ENCODE peak calls at places on chromosomes 1 and 21, in eight cellular contexts. One of them, this sample, is unnamed.

GRCh38 chr21:26506951-26507350 is 66.1 kb downstream of the CYYR1 start:
- DNase-seq in upper lobe of left lung: no peak
- DNase-seq in B cell: no peak
- DNase-seq in neural crest cell: no peak
- DNase-seq in SK-N-SH: no peak
- DNase-seq in Calu3: no peak
- DNase-seq in WTC11: no peak
- DNase-seq in A549: no peak
- DNase-seq in this sample: no peak

GRCh38 chr1:112852934-112853333 is 103.1 kb downstream of the SLC16A1 start:
- DNase-seq in upper lobe of left lung: no peak
- DNase-seq in B cell: no peak
- DNase-seq in neural crest cell: no peak
- DNase-seq in SK-N-SH: no peak
- DNase-seq in Calu3: no peak
- DNase-seq in WTC11: no peak
- DNase-seq in A549: no peak
- DNase-seq in this sample: no peak

GRCh38 chr1:83839566-83840173 is 159.3 kb downstream of the TTLL7 start:
- DNase-seq in upper lobe of left lung: no peak
- DNase-seq in B cell: no peak
- DNase-seq in neural crest cell: no peak
- DNase-seq in SK-N-SH: no peak
- DNase-seq in Calu3: no peak
- DNase-seq in WTC11: no peak
- DNase-seq in A549: no peak
- DNase-seq in this sample: no peak

GRCh38 chr1:213989740-213990472 is 2.1 kb downstream of the PROX1 start:
- DNase-seq in upper lobe of left lung: no peak
- DNase-seq in B cell: no peak
- DNase-seq in neural crest cell: no peak
- DNase-seq in SK-N-SH: no peak
- DNase-seq in Calu3: no peak
- DNase-seq in WTC11: no peak
- DNase-seq in A549: no peak
- DNase-seq in this sample: no peak

GRCh38 chr1:91791691-91792392 is 94.1 kb downstream of the TGFBR3 start:
- DNase-seq in upper lobe of left lung: no peak
- DNase-seq in B cell: no peak
- DNase-seq in neural crest cell: no peak
- DNase-seq in SK-N-SH: no peak
- DNase-seq in Calu3: no peak
- DNase-seq in WTC11: no peak
- DNase-seq in A549: no peak
- DNase-seq in this sample: no peak

GRCh38 chr1:108609483-108610066 is 49.7 kb downstream of the EEIG2 start:
- DNase-seq in upper lobe of left lung: no peak
- DNase-seq in B cell: no peak
- DNase-seq in neural crest cell: no peak
- DNase-seq in SK-N-SH: no peak
- DNase-seq in Calu3: no peak
- DNase-seq in WTC11: no peak
- DNase-seq in A549: no peak
- DNase-seq in this sample: no peak

GRCh38 chr1:69898403-69898947 is 306.9 kb downstream of the LRRC40 start:
- DNase-seq in upper lobe of left lung: no peak
- DNase-seq in B cell: no peak
- DNase-seq in neural crest cell: no peak
- DNase-seq in SK-N-SH: peak
- DNase-seq in Calu3: no peak
- DNase-seq in WTC11: no peak
- DNase-seq in A549: no peak
- DNase-seq in this sample: no peak

GRCh38 chr1:232853994-232854532 is 48.8 kb downstream of the MAP10 start:
- DNase-seq in upper lobe of left lung: no peak
- DNase-seq in B cell: no peak
- DNase-seq in neural crest cell: no peak
- DNase-seq in SK-N-SH: no peak
- DNase-seq in Calu3: no peak
- DNase-seq in WTC11: no peak
- DNase-seq in A549: no peak
- DNase-seq in this sample: no peak

GRCh38 chr1:225746361-225747179 is 31.1 kb upstream of the SRP9 start:
- DNase-seq in upper lobe of left lung: peak
- DNase-seq in B cell: no peak
- DNase-seq in neural crest cell: no peak
- DNase-seq in SK-N-SH: no peak
- DNase-seq in Calu3: peak
- DNase-seq in WTC11: peak
- DNase-seq in A549: peak
- DNase-seq in this sample: peak
- TF ChIP-seq CTCF in upper lobe of left lung: no peak
- TF ChIP-seq CTCF in B cell: no peak
- TF ChIP-seq CTCF in neural crest cell: peak
- TF ChIP-seq CTCF in SK-N-SH: peak
- TF ChIP-seq CTCF in Calu3: no peak
- TF ChIP-seq CTCF in WTC11: no peak
- TF ChIP-seq CTCF in A549: no peak
- TF ChIP-seq CTCF in this sample: peak

DNA sequence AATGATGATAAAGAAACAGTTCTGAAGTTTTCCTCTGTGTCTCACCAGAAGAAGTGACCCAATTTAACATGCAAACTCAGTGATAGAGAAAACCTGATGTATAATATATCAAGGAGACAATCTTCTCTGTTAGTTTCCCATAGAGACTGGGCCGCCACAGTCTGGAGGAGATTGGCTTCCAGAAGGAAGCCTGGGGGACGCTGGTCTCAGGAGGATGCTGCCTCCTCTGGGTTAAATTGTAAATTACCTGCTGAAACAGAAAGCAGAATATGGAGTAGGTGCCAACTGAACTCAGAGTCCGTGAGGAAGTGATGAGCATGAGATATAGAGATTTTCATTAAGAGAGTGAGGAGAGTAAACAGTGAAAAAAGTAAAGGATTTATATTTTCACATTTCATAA is 15.8 kb downstream of the OR14I1 start:
- DNase-seq in upper lobe of left lung: no peak
- DNase-seq in B cell: peak
- DNase-seq in neural crest cell: no peak
- DNase-seq in SK-N-SH: peak
- DNase-seq in Calu3: peak
- DNase-seq in WTC11: no peak
- DNase-seq in A549: peak
- DNase-seq in this sample: no peak
- TF ChIP-seq CTCF in upper lobe of left lung: no peak
- TF ChIP-seq CTCF in B cell: peak
- TF ChIP-seq CTCF in neural crest cell: no peak
- TF ChIP-seq CTCF in SK-N-SH: peak
- TF ChIP-seq CTCF in Calu3: no peak
- TF ChIP-seq CTCF in WTC11: no peak
- TF ChIP-seq CTCF in A549: peak
- TF ChIP-seq CTCF in this sample: no peak

DNA sequence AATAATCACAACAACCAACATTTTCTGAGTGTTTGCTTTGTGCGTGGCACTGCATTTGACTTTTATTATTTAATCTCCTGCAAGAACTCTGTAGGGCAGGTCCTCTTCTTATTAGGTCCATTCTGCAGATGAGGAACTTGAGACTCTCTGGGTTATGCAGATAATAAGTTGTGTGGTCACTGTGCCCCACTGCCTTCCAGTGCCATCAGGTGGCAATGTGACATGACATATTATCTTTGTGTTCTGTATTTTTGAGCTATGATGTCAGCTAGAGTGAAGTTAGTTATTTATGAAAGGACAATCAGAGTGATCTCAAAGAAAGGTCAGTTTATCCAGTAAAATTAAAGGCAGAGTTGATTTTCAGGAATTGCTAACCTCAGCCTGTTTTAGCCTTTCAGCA is 196.0 kb downstream of the FMN2 start:
- DNase-seq in upper lobe of left lung: no peak
- DNase-seq in B cell: no peak
- DNase-seq in neural crest cell: no peak
- DNase-seq in SK-N-SH: no peak
- DNase-seq in Calu3: no peak
- DNase-seq in WTC11: no peak
- DNase-seq in A549: no peak
- DNase-seq in this sample: no peak
- TF ChIP-seq CTCF in upper lobe of left lung: no peak
- TF ChIP-seq CTCF in B cell: no peak
- TF ChIP-seq CTCF in neural crest cell: no peak
- TF ChIP-seq CTCF in SK-N-SH: peak
- TF ChIP-seq CTCF in Calu3: no peak
- TF ChIP-seq CTCF in WTC11: no peak
- TF ChIP-seq CTCF in A549: no peak
- TF ChIP-seq CTCF in this sample: no peak

DNA sequence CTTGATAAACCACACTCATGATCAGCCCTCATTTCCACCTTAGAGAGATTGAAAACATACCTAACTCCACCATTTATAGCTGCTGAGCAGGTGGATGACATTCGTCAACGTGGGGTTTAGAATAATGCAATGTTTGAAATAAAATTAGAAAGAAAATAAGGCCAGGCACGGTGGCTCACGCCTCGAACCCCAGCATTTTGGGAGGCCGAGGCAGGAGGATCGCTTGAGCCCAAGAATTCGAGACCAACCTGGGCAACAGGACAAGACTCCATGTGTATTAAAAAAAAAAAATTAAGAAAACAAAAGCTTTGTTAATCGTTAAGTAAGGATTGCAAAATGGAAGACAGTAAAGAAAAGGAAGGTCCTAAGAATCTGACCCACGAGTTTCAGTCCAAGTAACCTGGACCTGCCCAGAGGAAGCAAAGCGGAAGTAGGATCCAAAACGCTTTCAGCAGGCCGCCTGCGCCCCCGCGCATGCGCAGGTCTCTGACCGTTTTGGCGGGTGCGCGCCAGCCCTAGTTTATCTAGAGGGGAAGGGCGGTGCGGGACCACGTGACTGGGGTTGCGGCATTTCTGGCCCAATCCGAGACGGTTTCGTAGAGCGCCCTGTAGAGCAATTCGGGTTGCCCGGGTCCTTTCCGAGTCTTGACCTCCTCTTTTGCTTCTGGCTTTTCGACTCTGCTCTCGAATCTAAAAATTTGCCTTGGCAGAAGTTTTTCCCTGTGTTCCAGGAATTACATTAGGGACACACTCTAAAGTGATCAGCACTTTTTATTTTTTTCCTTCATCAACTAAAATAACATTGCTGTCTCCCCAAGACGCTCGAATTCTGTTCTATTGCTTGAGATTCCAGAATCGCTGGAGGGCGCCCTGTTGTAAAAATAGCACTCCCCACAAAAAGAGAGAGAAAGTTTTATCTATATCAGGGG is 22.5 kb downstream of the ANP32E start:
- DNase-seq in upper lobe of left lung: peak
- DNase-seq in B cell: peak
- DNase-seq in neural crest cell: peak
- DNase-seq in SK-N-SH: peak
- DNase-seq in Calu3: peak
- DNase-seq in WTC11: peak
- DNase-seq in A549: peak
- DNase-seq in this sample: peak
- TF ChIP-seq CTCF in upper lobe of left lung: no peak
- TF ChIP-seq CTCF in B cell: peak
- TF ChIP-seq CTCF in neural crest cell: peak
- TF ChIP-seq CTCF in SK-N-SH: peak
- TF ChIP-seq CTCF in Calu3: no peak
- TF ChIP-seq CTCF in WTC11: no peak
- TF ChIP-seq CTCF in A549: peak
- TF ChIP-seq CTCF in this sample: peak

GRCh38 chr21:31117046-31117916 is 79.0 kb upstream of the KRTAP19-8 start:
- DNase-seq in upper lobe of left lung: no peak
- DNase-seq in B cell: no peak
- DNase-seq in neural crest cell: no peak
- DNase-seq in SK-N-SH: no peak
- DNase-seq in Calu3: no peak
- DNase-seq in WTC11: no peak
- DNase-seq in A549: no peak
- DNase-seq in this sample: no peak
- TF ChIP-seq CTCF in upper lobe of left lung: no peak
- TF ChIP-seq CTCF in B cell: no peak
- TF ChIP-seq CTCF in neural crest cell: no peak
- TF ChIP-seq CTCF in SK-N-SH: peak
- TF ChIP-seq CTCF in Calu3: no peak
- TF ChIP-seq CTCF in WTC11: no peak
- TF ChIP-seq CTCF in A549: no peak
- TF ChIP-seq CTCF in this sample: peak

DNA sequence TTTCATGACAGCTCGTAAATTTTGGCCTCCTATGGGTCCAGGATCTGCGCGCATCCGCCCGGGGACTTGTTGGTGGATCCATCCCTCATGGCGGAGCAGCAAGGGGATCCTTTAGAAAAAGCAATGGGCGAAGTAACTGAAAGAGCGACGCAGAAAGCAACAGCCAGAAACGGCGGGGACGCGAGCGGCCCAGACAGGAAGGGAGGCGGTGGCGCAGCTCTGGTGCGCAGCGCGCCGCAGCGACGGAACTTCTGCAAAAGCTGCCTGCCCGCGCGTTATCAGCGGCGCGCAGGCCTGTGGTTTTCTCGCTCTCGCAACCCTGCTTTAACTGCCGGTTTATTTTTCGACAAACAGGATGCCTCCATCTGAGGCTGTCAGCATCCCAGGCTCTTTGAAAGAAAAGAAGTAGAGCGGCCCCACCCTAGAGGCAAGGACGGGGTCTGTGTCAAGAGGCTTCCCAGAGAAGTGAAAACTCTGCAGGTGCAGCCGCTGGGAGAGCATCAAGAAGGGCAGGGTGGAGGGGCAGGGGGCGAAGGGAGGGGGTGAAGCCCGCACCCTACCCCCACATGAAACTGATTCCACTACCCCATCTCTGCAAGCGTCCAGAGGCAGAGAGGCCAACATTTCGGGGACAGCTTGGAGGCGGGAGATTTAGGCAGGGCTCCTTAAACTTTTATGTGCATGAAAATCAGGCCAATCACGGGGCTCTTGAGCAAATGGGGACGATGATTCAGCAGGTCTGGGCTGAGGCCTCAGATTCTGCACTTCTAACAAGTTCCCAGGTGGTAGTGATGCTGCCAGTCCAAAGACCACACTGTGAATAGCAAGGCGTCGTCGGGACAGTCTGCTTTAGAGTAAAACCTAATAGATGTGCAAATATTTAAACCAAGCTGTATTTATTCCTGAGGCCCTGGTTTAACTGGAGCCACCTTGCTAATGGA is 22.2 kb downstream of the RUNX1 start:
- DNase-seq in upper lobe of left lung: peak
- DNase-seq in B cell: peak
- DNase-seq in neural crest cell: peak
- DNase-seq in SK-N-SH: no peak
- DNase-seq in Calu3: no peak
- DNase-seq in WTC11: peak
- DNase-seq in A549: peak
- DNase-seq in this sample: no peak
- TF ChIP-seq CTCF in upper lobe of left lung: no peak
- TF ChIP-seq CTCF in B cell: no peak
- TF ChIP-seq CTCF in neural crest cell: no peak
- TF ChIP-seq CTCF in SK-N-SH: no peak
- TF ChIP-seq CTCF in Calu3: no peak
- TF ChIP-seq CTCF in WTC11: no peak
- TF ChIP-seq CTCF in A549: no peak
- TF ChIP-seq CTCF in this sample: no peak